ENCODE peak calls at places on chromosome 9, in nine cellular contexts. V, I, R, Y, Z, X, F, M and T are unnamed samples.

GRCh38 chr9:135478858-135479468 is 619 bp upstream of the PPP1R26 start:
- DNase-seq in V (no peak), I (peak), R (peak), Y (no peak), Z (no peak), X (peak), F (no peak), M (peak), T (peak)

GRCh38 chr9:15250013-15250412 is 57.0 kb downstream of the TTC39B start:
- DNase-seq in V (no peak), I (no peak), R (no peak), Y (no peak), Z (peak), X (no peak), F (peak), M (no peak), T (no peak)

GRCh38 chr9:469672-470040 is 255.0 kb downstream of the DOCK8 start:
- DNase-seq in V (no peak), I (no peak), R (no peak), Y (no peak), Z (peak), X (no peak), F (no peak), M (no peak), T (no peak)

GRCh38 chr9:127305450-127306226 is 41.1 kb downstream of the GARNL3 start:
- DNase-seq in V (no peak), I (no peak), R (peak), Y (no peak), Z (no peak), X (no peak), F (no peak), M (no peak), T (no peak)

GRCh38 chr9:128863647-128864046 is 18.1 kb downstream of the KYAT1 start:
- DNase-seq in V (peak), I (peak), R (peak), Y (peak), Z (peak), X (peak), F (no peak), M (peak), T (peak)

GRCh38 chr9:117926031-117926655 is 221.9 kb downstream of the TLR4 start:
- DNase-seq in V (no peak), I (no peak), R (peak), Y (no peak), Z (no peak), X (peak), F (no peak), M (no peak), T (no peak)

GRCh38 chr9:137156567-137157375 is 13.1 kb downstream of the LRRC26 start:
- DNase-seq in V (peak), I (peak), R (peak), Y (peak), Z (peak), X (peak), F (no peak), M (peak), T (no peak)

GRCh38 chr9:81601639-81602623 is 87.4 kb downstream of the TLE1 start:
- DNase-seq in V (no peak), I (no peak), R (peak), Y (no peak), Z (no peak), X (no peak), F (no peak), M (peak), T (no peak)

GRCh38 chr9:88387035-88387732 is 1.1 kb upstream of the SPIN1 start:
- DNase-seq in V (peak), I (peak), R (peak), Y (peak), Z (peak), X (peak), F (no peak), M (peak), T (no peak)

GRCh38 chr9:112443200-112443599 is 43.4 kb upstream of the KIAA1958 start:
- DNase-seq in V (no peak), I (no peak), R (peak), Y (peak), Z (peak), X (peak), F (no peak), M (peak), T (peak)

GRCh38 chr9:136233868-136234267 is 11.7 kb downstream of the QSOX2 start:
- DNase-seq in V (no peak), I (no peak), R (no peak), Y (no peak), Z (no peak), X (no peak), F (no peak), M (no peak), T (no peak)

GRCh38 chr9:131968632-131969031 is 111.0 kb downstream of the MED27 start:
- DNase-seq in V (no peak), I (no peak), R (no peak), Y (no peak), Z (no peak), X (no peak), F (no peak), M (no peak), T (no peak)

GRCh38 chr9:124857533-124858162 is 4.1 kb downstream of the RPL35 start:
- DNase-seq in V (no peak), I (no peak), R (no peak), Y (no peak), Z (no peak), X (no peak), F (no peak), M (no peak), T (no peak)

GRCh38 chr9:112011051-112011620 is 114.5 kb downstream of the UGCG start:
- DNase-seq in V (no peak), I (no peak), R (no peak), Y (no peak), Z (no peak), X (no peak), F (no peak), M (no peak), T (no peak)

GRCh38 chr9:74887981-74888370 is 255 bp upstream of the TRPM6 start:
- DNase-seq in V (no peak), I (no peak), R (no peak), Y (no peak), Z (no peak), X (no peak), F (no peak), M (no peak), T (no peak)

GRCh38 chr9:77495834-77496671 is 152.1 kb downstream of the GNA14 start:
- DNase-seq in V (no peak), I (no peak), R (peak), Y (peak), Z (no peak), X (peak), F (no peak), M (peak), T (peak)

GRCh38 chr9:96022445-96023031 is 147.0 kb downstream of the ERCC6L2 start:
- DNase-seq in V (no peak), I (peak), R (no peak), Y (no peak), Z (no peak), X (no peak), F (no peak), M (no peak), T (peak)

GRCh38 chr9:21966140-21966851 is 27.9 kb downstream of the CDKN2A start:
- DNase-seq in V (no peak), I (no peak), R (no peak), Y (no peak), Z (no peak), X (no peak), F (no peak), M (no peak), T (no peak)

GRCh38 chr9:98807070-98807810 is at the start of gene GALNT12:
- DNase-seq in V (no peak), I (peak), R (peak), Y (no peak), Z (peak), X (peak), F (no peak), M (no peak), T (peak)

GRCh38 chr9:137070906-137071275 is 534 bp upstream of the SAPCD2 start:
- DNase-seq in V (no peak), I (peak), R (no peak), Y (no peak), Z (peak), X (no peak), F (no peak), M (no peak), T (peak)

GRCh38 chr9:136526625-136527066 is 19.2 kb downstream of the NOTCH1 start:
- DNase-seq in V (no peak), I (peak), R (no peak), Y (no peak), Z (peak), X (no peak), F (no peak), M (no peak), T (peak)

GRCh38 chr9:76630916-76631315 is 133.3 kb upstream of the PCA3 start:
- DNase-seq in V (no peak), I (no peak), R (no peak), Y (no peak), Z (no peak), X (no peak), F (no peak), M (no peak), T (no peak)

GRCh38 chr9:91012933-91013841 is 211.6 kb downstream of the SYK start:
- DNase-seq in V (no peak), I (no peak), R (no peak), Y (no peak), Z (no peak), X (no peak), F (no peak), M (no peak), T (no peak)

GRCh38 chr9:21681641-21682040 is 120.8 kb upstream of the MTAP start:
- DNase-seq in V (no peak), I (no peak), R (peak), Y (peak), Z (no peak), X (peak), F (no peak), M (peak), T (no peak)

GRCh38 chr9:85268024-85268610 is 473.6 kb downstream of the AGTPBP1 start:
- DNase-seq in V (no peak), I (no peak), R (no peak), Y (no peak), Z (no peak), X (no peak), F (no peak), M (no peak), T (no peak)

GRCh38 chr9:101636247-101636646 is 41.5 kb upstream of the PPP3R2 start:
- DNase-seq in V (no peak), I (no peak), R (no peak), Y (no peak), Z (no peak), X (no peak), F (no peak), M (no peak), T (no peak)

GRCh38 chr9:91127653-91128052 is 234.1 kb downstream of the AUH start:
- DNase-seq in V (no peak), I (no peak), R (peak), Y (peak), Z (no peak), X (peak), F (no peak), M (peak), T (no peak)

GRCh38 chr9:19748278-19749126 is 40.3 kb downstream of the SLC24A2 start:
- DNase-seq in V (no peak), I (no peak), R (peak), Y (no peak), Z (no peak), X (no peak), F (no peak), M (peak), T (no peak)

GRCh38 chr9:114370251-114370984 is 17.4 kb downstream of the AKNA start:
- DNase-seq in V (no peak), I (no peak), R (no peak), Y (no peak), Z (peak), X (no peak), F (no peak), M (no peak), T (peak)

GRCh38 chr9:129141066-129142041 is 30.1 kb downstream of the PTPA start:
- DNase-seq in V (no peak), I (no peak), R (peak), Y (peak), Z (peak), X (peak), F (no peak), M (peak), T (peak)

GRCh38 chr9:124040935-124041816 is 29.6 kb downstream of the LHX2 start:
- DNase-seq in V (no peak), I (peak), R (peak), Y (no peak), Z (peak), X (peak), F (no peak), M (no peak), T (peak)

GRCh38 chr9:22088372-22089063 is 79.4 kb upstream of the CDKN2B start:
- DNase-seq in V (no peak), I (no peak), R (no peak), Y (no peak), Z (no peak), X (no peak), F (no peak), M (no peak), T (no peak)

GRCh38 chr9:95719354-95719753 is 156.1 kb upstream of the ERCC6L2 start:
- DNase-seq in V (no peak), I (no peak), R (no peak), Y (no peak), Z (no peak), X (no peak), F (no peak), M (no peak), T (no peak)

GRCh38 chr9:109086221-109086620 is 33.5 kb downstream of the TMEM245 start:
- DNase-seq in V (no peak), I (no peak), R (peak), Y (no peak), Z (no peak), X (peak), F (no peak), M (peak), T (no peak)

GRCh38 chr9:99690573-99690972 is 131.1 kb upstream of the NR4A3 start:
- DNase-seq in V (no peak), I (no peak), R (no peak), Y (no peak), Z (peak), X (no peak), F (peak), M (no peak), T (peak)